ENCODE peak calls at places on chromosomes 7 and 10, in eight cellular contexts. X is thyroid gland, L is coronary artery, Z is cardiac fibroblast, E is fibroblast of the aortic adventitia, W is tibial nerve, A is foreskin fibroblast, Y is IMR-90. K is an unnamed sample.
A peak's percentile ranks its signal among the peaks of the same experiment; 100 is the strongest.

GRCh38 chr10:13823046-13823711 is 236.4 kb downstream of the PRPF18 start:
- DNase-seq in Z (no peak), X (no peak), W (no peak), L (no peak), A (no peak), E (no peak), Y (no peak), K (no peak)

GRCh38 chr7:105648561-105649401 is 67.5 kb upstream of the EFCAB10 start:
- DNase-seq in Z (peak; percentile 9), E (no peak), W (no peak), L (no peak), Y (no peak), X (peak; percentile 72), A (peak; percentile 11), K (no peak)

GRCh38 chr7:23012797-23013714 is 874 bp downstream of the HYCC1 start:
- DNase-seq in W (no peak), Y (no peak), X (peak; percentile 27), L (no peak), E (peak; percentile 22), Z (peak; percentile 29), A (peak; percentile 47), K (no peak)

GRCh38 chr10:21727452-21728168 is 193.6 kb downstream of the MLLT10 start:
- DNase-seq in Z (no peak), Y (no peak), A (peak; percentile 58), E (no peak), W (no peak), X (no peak), L (no peak), K (no peak)

GRCh38 chr10:102119417-102120141 is 589 bp downstream of the LDB1 start:
- DNase-seq in W (peak; percentile 85), X (peak; percentile 88), A (peak; percentile 83), Z (peak; percentile 68), Y (peak; percentile 67), E (peak; percentile 82), L (peak; percentile 88), K (no peak)

GRCh38 chr7:126574838-126575250 is 677.9 kb downstream of the GRM8 start:
- DNase-seq in Y (no peak), A (no peak), L (no peak), W (no peak), Z (peak; percentile 33), E (peak; percentile 33), X (no peak), K (no peak)

GRCh38 chr7:106575138-106575823 is 85.7 kb downstream of the CCDC71L start:
- DNase-seq in Y (no peak), W (no peak), Z (no peak), L (no peak), A (no peak), E (no peak), X (no peak), K (no peak)

GRCh38 chr7:69962077-69962855 is 364.0 kb downstream of the AUTS2 start:
- DNase-seq in W (no peak), Y (no peak), Z (no peak), A (no peak), E (no peak), L (no peak), X (peak; percentile 86), K (no peak)

GRCh38 chr10:48439581-48440041 is 133.1 kb downstream of the MAPK8 start:
- DNase-seq in Y (peak; percentile 27), W (no peak), L (peak; percentile 57), X (peak; percentile 73), E (peak; percentile 33), Z (peak; percentile 44), A (peak; percentile 51), K (no peak)

GRCh38 chr10:31604141-31604540 is 285.1 kb downstream of the ZEB1 start:
- DNase-seq in L (peak; percentile 78), X (no peak), W (no peak), Y (peak; percentile 41), Z (no peak), E (peak; percentile 59), A (peak; percentile 92), K (peak; percentile 89)

GRCh38 chr10:31604646-31605170 is 285.7 kb downstream of the ZEB1 start:
- DNase-seq in E (no peak), Z (no peak), L (no peak), Y (no peak), X (no peak), A (no peak), W (no peak), K (no peak)

GRCh38 chr10:31602541-31603244 is 283.7 kb downstream of the ZEB1 start:
- DNase-seq in Z (peak; percentile 87), Y (peak; percentile 73), X (peak; percentile 65), W (peak; percentile 87), A (peak; percentile 91), E (peak; percentile 87), L (peak; percentile 92), K (no peak)

GRCh38 chr10:31605426-31605825 is 286.4 kb downstream of the ZEB1 start:
- DNase-seq in Y (no peak), E (no peak), L (no peak), Z (no peak), W (no peak), A (no peak), X (no peak), K (no peak)

GRCh38 chr10:31603245-31604087 is 284.4 kb downstream of the ZEB1 start:
- DNase-seq in W (peak; percentile 88), X (peak; percentile 91), E (peak; percentile 91), L (peak; percentile 97), A (peak; percentile 99), Y (peak; percentile 83), Z (peak; percentile 90), K (peak; percentile 90)
- H3K4me3 ChIP-seq in W (peak overlapping the region; percentile 74), X (peak overlapping the region; percentile 76), E (peak overlapping the region; percentile 69), L (peak overlapping the region; percentile 89), A (peak overlapping the region; percentile 65), Y (peak overlapping the region; percentile 66), Z (peak overlapping the region; percentile 72), K (peak overlapping the region; percentile 57)

GRCh38 chr10:81082621-81083376 is 545.1 kb downstream of the SH2D4B start:
- DNase-seq in A (no peak), Y (no peak), W (no peak), E (no peak), Z (no peak), L (no peak), X (no peak), K (no peak)

DNA sequence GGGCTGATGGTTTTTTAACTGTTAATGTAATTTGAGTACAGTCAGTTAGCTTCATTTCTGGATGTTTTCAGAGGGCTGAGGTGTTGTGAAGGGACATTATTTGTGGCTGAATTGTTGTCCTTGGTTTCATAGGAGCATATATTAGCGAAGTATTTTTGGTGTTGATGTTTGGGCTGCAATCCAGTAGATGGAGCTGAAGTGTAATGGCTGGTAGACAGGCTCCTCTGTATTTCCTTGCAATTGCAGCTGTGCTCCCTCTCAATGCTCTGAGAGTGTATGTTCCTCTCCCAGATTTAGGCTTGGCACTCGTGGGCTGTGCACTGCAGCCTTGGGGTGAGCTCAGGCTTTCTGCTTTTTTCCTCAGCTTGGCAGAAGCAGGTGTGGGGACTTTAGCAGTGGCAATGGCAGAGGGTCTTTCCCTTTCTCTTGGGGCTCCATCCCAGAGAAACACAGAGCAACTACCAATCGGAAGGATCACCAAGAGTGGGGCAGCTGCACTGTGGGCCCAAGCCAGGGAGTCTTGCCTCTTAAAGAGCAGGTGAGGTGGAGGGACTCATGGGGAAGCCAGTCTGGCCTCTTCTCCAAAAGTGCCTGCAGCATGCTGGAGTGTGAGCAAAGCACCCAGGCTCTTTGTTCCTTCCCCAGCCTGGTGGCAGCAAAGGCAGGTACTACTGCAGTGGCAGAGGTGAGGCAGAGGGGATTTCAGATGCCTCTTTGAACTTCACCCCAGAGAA is 544.4 kb downstream of the SH2D4B start:
- DNase-seq in Y (peak; percentile 12), Z (no peak), L (no peak), X (no peak), E (no peak), W (no peak), A (no peak), K (no peak)
- TF ChIP-seq CTCF in Y (peak; percentile 31), Z (no peak), L (no peak), X (no peak), E (no peak), W (no peak), A (no peak), K (no peak)

GRCh38 chr10:120827251-120827875 is 23.8 kb upstream of the WDR11 start:
- DNase-seq in W (no peak), Y (no peak), Z (no peak), A (no peak), L (no peak), E (no peak), X (no peak), K (no peak)
- H3K4me3 ChIP-seq in W (no peak overlapping the region), Y (no peak overlapping the region), Z (no peak overlapping the region), A (no peak overlapping the region), L (no peak overlapping the region), E (no peak overlapping the region), X (no peak overlapping the region), K (no peak overlapping the region)

GRCh38 chr10:37976880-37977203 is 395 bp upstream of the ZNF25 start:
- DNase-seq in Y (no peak), Z (no peak), A (no peak), L (no peak), E (no peak), W (no peak), X (no peak), K (no peak)
- TF ChIP-seq CTCF in Y (no peak), Z (no peak), A (no peak), L (no peak), E (no peak), W (no peak), X (no peak), K (no peak)

GRCh38 chr10:24952146-24952700 is at the start of gene PRTFDC1:
- DNase-seq in A (peak; percentile 71), X (peak; percentile 28), E (peak; percentile 43), L (no peak), Z (peak; percentile 31), W (peak; percentile 31), Y (no peak), K (no peak)

GRCh38 chr10:24950439-24950838 is 2.0 kb downstream of the PRTFDC1 start:
- DNase-seq in Z (no peak), A (no peak), X (no peak), L (no peak), E (no peak), W (no peak), Y (no peak), K (no peak)

GRCh38 chr10:24952701-24953349 is 419 bp upstream of the PRTFDC1 start:
- DNase-seq in W (peak; percentile 35), Z (peak; percentile 52), L (peak; percentile 77), E (peak; percentile 82), A (peak; percentile 91), X (peak; percentile 34), Y (peak; percentile 56), K (peak; percentile 41)

GRCh38 chr10:24951201-24952145 is 933 bp downstream of the PRTFDC1 start:
- DNase-seq in Z (peak; percentile 26), A (peak; percentile 74), Y (no peak), X (peak; percentile 13), E (peak; percentile 43), L (no peak), W (no peak), K (no peak)

GRCh38 chr10:24953350-24954074 is 1.1 kb upstream of the PRTFDC1 start:
- DNase-seq in L (no peak), W (no peak), A (peak; percentile 87), E (peak; percentile 91), X (no peak), Y (peak; percentile 40), Z (peak; percentile 47), K (no peak)
- H3K4me3 ChIP-seq in L (peak overlapping the region; percentile 86), W (no peak overlapping the region), A (peak overlapping the region; percentile 50), E (peak overlapping the region; percentile 64), X (peak overlapping the region; percentile 63), Y (no peak overlapping the region), Z (peak overlapping the region; percentile 56), K (peak overlapping the region; percentile 25)